ENCODE peak calls at places on chromosomes 11 and 22, in four cellular contexts. X is K562, C is SK-N-SH, E is HepG2. V is an unnamed sample.

GRCh38 chr22:24485608-24486007 is 9.5 kb upstream of the UPB1 start:
- DNase-seq in X (no peak), C (no peak), E (no peak), V (no peak)

GRCh38 chr11:80414766-80415165 is 973.9 kb upstream of the TENM4 start:
- DNase-seq in X (no peak), C (no peak), E (no peak), V (no peak)

GRCh38 chr11:118602331-118602730 is 5.1 kb upstream of the PHLDB1 start:
- DNase-seq in X (no peak), C (no peak), E (no peak), V (no peak)

GRCh38 chr22:36332623-36333331 is 55.0 kb downstream of the MYH9 start:
- DNase-seq in X (no peak), C (no peak), E (no peak), V (no peak)

GRCh38 chr22:37241351-37242142 is 2.5 kb downstream of the RAC2 start:
- DNase-seq in X (no peak), C (peak), E (no peak), V (no peak)

GRCh38 chr11:60334005-60334620 is 7.1 kb downstream of the MS4A6E start:
- DNase-seq in X (peak), C (peak), E (peak), V (peak)

GRCh38 chr22:37269930-37270678 is 12.2 kb upstream of the CYTH4 start:
- DNase-seq in X (no peak), C (no peak), E (no peak), V (no peak)

GRCh38 chr11:108241370-108242037 is 18.6 kb downstream of the ATM start:
- DNase-seq in X (no peak), C (no peak), E (no peak), V (no peak)

GRCh38 chr22:38397189-38398097 is 57.6 kb downstream of the KCNJ4 start:
- DNase-seq in X (no peak), C (no peak), E (no peak), V (no peak)

GRCh38 chr11:252666-253065 is 15.9 kb downstream of the PSMD13 start:
- DNase-seq in X (no peak), C (no peak), E (no peak), V (no peak)

GRCh38 chr11:126538071-126538470 is 182.6 kb downstream of the ST3GAL4 start:
- DNase-seq in X (no peak), C (no peak), E (no peak), V (no peak)

GRCh38 chr11:65357856-65358356 is 3.4 kb downstream of the TIGD3 start:
- DNase-seq in X (peak), C (no peak), E (peak), V (no peak)

GRCh38 chr11:15577519-15577918 is 462.8 kb downstream of the INSC start:
- DNase-seq in X (no peak), C (no peak), E (no peak), V (no peak)

GRCh38 chr11:60923326-60923725 is 934 bp upstream of the TMEM132A start:
- DNase-seq in X (no peak), C (peak), E (no peak), V (no peak)

GRCh38 chr11:99020324-99021225 is at the start of gene CNTN5:
- DNase-seq in X (peak), C (peak), E (peak), V (no peak)

GRCh38 chr11:8442301-8442700 is 151.7 kb downstream of the STK33 start:
- DNase-seq in X (no peak), C (peak), E (peak), V (no peak)

GRCh38 chr11:92967178-92967577 is 2.3 kb upstream of the MTNR1B start:
- DNase-seq in X (no peak), C (no peak), E (no peak), V (no peak)

GRCh38 chr11:79047980-79048379 is 392.9 kb downstream of the TENM4 start:
- DNase-seq in X (no peak), C (no peak), E (no peak), V (no peak)

GRCh38 chr22:21568207-21569075 is 927 bp downstream of the UBE2L3 start:
- DNase-seq in X (peak), C (peak), E (peak), V (no peak)

GRCh38 chr22:39309364-39309861 is 10.0 kb downstream of the RPL3 start:
- DNase-seq in X (no peak), C (no peak), E (no peak), V (no peak)

GRCh38 chr11:126646701-126647209 is 291.3 kb downstream of the ST3GAL4 start:
- DNase-seq in X (no peak), C (no peak), E (no peak), V (no peak)

GRCh38 chr22:22348127-22348814 is 103.7 kb downstream of the VPREB1 start:
- DNase-seq in X (no peak), C (no peak), E (peak), V (peak)

GRCh38 chr22:45684752-45685359 is 13.2 kb downstream of the ATXN10 start:
- DNase-seq in X (no peak), C (no peak), E (no peak), V (no peak)

GRCh38 chr11:130673698-130674097 is 225.3 kb downstream of the ADAMTS15 start:
- DNase-seq in X (no peak), C (no peak), E (no peak), V (no peak)

GRCh38 chr11:73942030-73942429 is 8.8 kb upstream of the DNAJB13 start:
- DNase-seq in X (peak), C (no peak), E (no peak), V (no peak)

GRCh38 chr22:43008509-43008908 is 6.4 kb downstream of the PACSIN2 start:
- DNase-seq in X (no peak), C (no peak), E (no peak), V (no peak)

GRCh38 chr11:45087761-45088160 is 58.7 kb upstream of the PRDM11 start:
- DNase-seq in X (no peak), C (no peak), E (no peak), V (no peak)
- TF ChIP-seq ELF1 in X (no peak), C (no peak), E (no peak), V (no peak)

GRCh38 chr11:62612366-62613274 is at the start of the genes EML3 and ROM1:
- DNase-seq in X (peak), C (peak), E (peak), V (no peak)
- TF ChIP-seq ELF1 in X (peak), C (peak), E (peak), V (no peak)

DNA sequence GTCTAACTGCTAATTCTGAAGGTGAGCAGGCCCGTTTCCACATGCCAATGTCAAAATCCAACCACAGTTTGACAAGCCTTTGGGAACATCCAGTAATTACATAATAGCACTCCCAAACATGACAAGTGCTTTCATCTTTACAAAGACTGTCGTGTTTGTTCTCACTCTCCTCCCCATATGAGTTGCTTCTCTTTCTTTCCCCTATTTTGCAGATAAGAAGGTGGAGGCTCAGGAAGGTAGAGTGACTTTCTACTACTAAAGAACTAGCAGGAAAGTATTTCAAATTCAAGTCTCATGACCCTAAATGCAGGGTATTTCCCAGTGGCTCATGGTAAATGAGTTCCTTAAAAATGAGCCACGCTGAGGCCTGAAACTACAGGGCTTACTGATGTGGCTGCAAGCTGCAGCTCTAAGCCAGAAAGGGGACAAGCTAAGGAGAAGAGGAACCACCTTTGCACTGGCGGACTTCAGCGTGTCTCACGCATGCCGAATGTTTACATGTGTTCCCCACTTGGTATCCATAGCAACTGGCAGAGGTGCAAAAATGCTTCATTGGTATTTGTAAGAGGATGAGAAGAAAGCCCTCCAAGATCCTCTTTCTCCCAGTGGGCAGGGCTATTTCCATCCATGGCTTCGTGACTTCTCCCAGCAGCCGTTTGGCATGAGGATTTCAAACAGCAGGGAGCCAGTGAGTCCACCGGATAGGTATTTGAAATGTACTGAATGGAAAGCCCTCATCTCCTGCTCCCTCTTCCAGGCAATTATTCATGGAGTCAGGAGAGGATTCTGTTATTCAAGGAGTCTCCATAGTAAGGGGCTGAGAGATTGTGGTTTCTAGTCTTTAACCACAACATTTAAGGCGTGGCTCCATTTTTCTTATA is 55.5 kb upstream of the CD44 start:
- DNase-seq in X (no peak), C (no peak), E (no peak), V (peak)
- TF ChIP-seq ELF1 in X (no peak), C (no peak), E (no peak), V (no peak)

GRCh38 chr11:101487775-101488174 is 96.0 kb downstream of the TRPC6 start:
- DNase-seq in X (no peak), C (no peak), E (no peak), V (no peak)
- TF ChIP-seq ELF1 in X (no peak), C (no peak), E (no peak), V (no peak)